ENCODE peak calls at places on chromosomes 2 and 18, in seven cellular contexts. A is iPS-NIHi11; C is NCI-H2171; O is HFF-Myc; Q is stimulated activated CD4-positive, alpha-beta T cell treated with anti-CD3 and anti-CD28 coated beads, Interleukin-2, amount 100 ng/mL, for 48 hours; L is GM20000; V is left ventricle myocardium superior. H is an unnamed sample.

GRCh38 chr2:31269087-31269486 is 35.1 kb downstream of the EHD3 start:
- DNase-seq in A (no peak), C (no peak), O (no peak), Q (no peak), L (no peak), V (no peak), H (no peak)

GRCh38 chr2:75375646-75376582 is 176.6 kb upstream of the TACR1 start:
- DNase-seq in A (no peak), C (peak; percentile 19), O (no peak), Q (no peak), L (no peak), V (no peak), H (no peak)

GRCh38 chr2:98632351-98632750 is 24.0 kb downstream of the UNC50 start:
- DNase-seq in A (no peak), C (no peak), O (no peak), Q (no peak), L (no peak), V (no peak), H (no peak)

GRCh38 chr2:68961380-68961779 is 8.7 kb upstream of the GKN2 start:
- DNase-seq in A (no peak), C (no peak), O (no peak), Q (no peak), L (no peak), V (no peak), H (no peak)

GRCh38 chr2:30936924-30937323 is 129.7 kb upstream of the CAPN13 start:
- DNase-seq in A (no peak), C (no peak), O (no peak), Q (no peak), L (no peak), V (no peak), H (no peak)

GRCh38 chr18:2538844-2539243 is 32.5 kb downstream of the METTL4 start:
- DNase-seq in A (no peak), C (peak; percentile 70), O (no peak), Q (no peak), L (no peak), V (no peak), H (no peak)

GRCh38 chr2:201630577-201630976 is 12.7 kb downstream of the TMEM237 start:
- DNase-seq in A (no peak), C (no peak), O (no peak), Q (no peak), L (no peak), V (no peak), H (no peak)

GRCh38 chr2:1929962-1930361 is 185.6 kb upstream of the PXDN start:
- DNase-seq in A (no peak), C (no peak), O (no peak), Q (no peak), L (no peak), V (no peak), H (no peak)

GRCh38 chr2:42788882-42789281 is 3.5 kb downstream of the HAAO start:
- DNase-seq in A (no peak), C (no peak), O (no peak), Q (no peak), L (no peak), V (no peak), H (no peak)

GRCh38 chr2:12834239-12834638 is 117.5 kb downstream of the TRIB2 start:
- DNase-seq in A (no peak), C (no peak), O (no peak), Q (no peak), L (no peak), V (no peak), H (no peak)

GRCh38 chr2:59174536-59175243 is 933.6 kb upstream of the FANCL start:
- DNase-seq in A (no peak), C (no peak), O (no peak), Q (no peak), L (no peak), V (no peak), H (no peak)

H was measured in CMK.